ENCODE peak calls at places on chromosomes 7 and 10, in four cellular contexts. B is GM12878, S is H1, N is K562. K is an unnamed sample.

GRCh38 chr10:133343557-133343956 is 3.6 kb upstream of the PRAP1 start:
- DNase-seq in S (no peak), N (no peak), B (no peak), K (no peak)

GRCh38 chr7:134757938-134758337 is 21.5 kb upstream of the CALD1 start:
- DNase-seq in N (no peak), S (no peak), B (no peak), K (no peak)

GRCh38 chr7:82056282-82056681 is 286.4 kb upstream of the HGF start:
- DNase-seq in S (no peak), N (no peak), B (no peak), K (no peak)

GRCh38 chr7:155589001-155589980 is 42.9 kb upstream of the CNPY1 start:
- DNase-seq in N (no peak), S (no peak), B (no peak), K (no peak)

GRCh38 chr7:604038-604883 is 84.6 kb upstream of the PDGFA start:
- DNase-seq in N (peak), B (peak), S (no peak), K (no peak)

GRCh38 chr10:61313460-61313859 is 139.7 kb downstream of the TMEM26 start:
- DNase-seq in B (no peak), S (no peak), N (no peak), K (no peak)

GRCh38 chr10:69911571-69912528 is 110.1 kb downstream of the COL13A1 start:
- DNase-seq in S (no peak), B (no peak), N (no peak), K (no peak)

GRCh38 chr10:69057261-69057950 is 30.5 kb upstream of the SRGN start:
- DNase-seq in S (no peak), B (no peak), N (no peak), K (peak)

GRCh38 chr10:73584737-73585136 is 6.4 kb downstream of the USP54 start:
- DNase-seq in S (no peak), N (no peak), B (no peak), K (peak)

DNA sequence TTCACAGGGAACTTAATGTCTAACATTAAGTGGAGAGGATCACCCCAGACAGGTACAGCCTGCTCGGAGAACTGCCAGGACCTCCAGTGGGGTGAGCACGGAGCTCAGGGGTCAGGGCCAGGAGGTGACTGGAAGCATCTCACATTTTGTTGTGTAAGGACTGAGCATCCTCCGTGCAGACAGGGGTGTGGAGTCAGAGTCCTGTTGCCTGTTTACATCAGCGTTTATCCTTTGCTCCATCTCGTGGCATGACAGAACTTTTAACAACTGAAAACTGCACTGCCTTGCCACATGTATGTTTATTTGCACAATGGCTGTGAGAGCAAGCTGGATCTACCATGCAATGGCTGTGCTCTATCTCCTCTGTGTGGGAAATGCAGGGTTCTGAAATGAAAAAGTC is 175.4 kb upstream of the AKR1E2 start:
- DNase-seq in B (no peak), N (no peak), S (no peak), K (no peak)
- TF ChIP-seq HDAC6 in B (no peak), N (no peak), S (no peak), K (no peak)

GRCh38 chr10:83941189-83941588 is 198.1 kb upstream of the GHITM start:
- DNase-seq in N (no peak), B (no peak), S (no peak), K (no peak)
- TF ChIP-seq HDAC6 in N (no peak), B (no peak), S (no peak), K (no peak)

GRCh38 chr10:57689898-57690297 is 577.8 kb downstream of the IPMK start:
- DNase-seq in N (no peak), S (no peak), B (no peak), K (no peak)
- TF ChIP-seq HDAC6 in N (no peak), S (no peak), B (no peak), K (no peak)

GRCh38 chr7:41391818-41392217 is 311.1 kb downstream of the INHBA start:
- DNase-seq in N (no peak), S (no peak), B (no peak), K (no peak)
- TF ChIP-seq HDAC6 in N (no peak), S (no peak), B (no peak), K (no peak)

DNA sequence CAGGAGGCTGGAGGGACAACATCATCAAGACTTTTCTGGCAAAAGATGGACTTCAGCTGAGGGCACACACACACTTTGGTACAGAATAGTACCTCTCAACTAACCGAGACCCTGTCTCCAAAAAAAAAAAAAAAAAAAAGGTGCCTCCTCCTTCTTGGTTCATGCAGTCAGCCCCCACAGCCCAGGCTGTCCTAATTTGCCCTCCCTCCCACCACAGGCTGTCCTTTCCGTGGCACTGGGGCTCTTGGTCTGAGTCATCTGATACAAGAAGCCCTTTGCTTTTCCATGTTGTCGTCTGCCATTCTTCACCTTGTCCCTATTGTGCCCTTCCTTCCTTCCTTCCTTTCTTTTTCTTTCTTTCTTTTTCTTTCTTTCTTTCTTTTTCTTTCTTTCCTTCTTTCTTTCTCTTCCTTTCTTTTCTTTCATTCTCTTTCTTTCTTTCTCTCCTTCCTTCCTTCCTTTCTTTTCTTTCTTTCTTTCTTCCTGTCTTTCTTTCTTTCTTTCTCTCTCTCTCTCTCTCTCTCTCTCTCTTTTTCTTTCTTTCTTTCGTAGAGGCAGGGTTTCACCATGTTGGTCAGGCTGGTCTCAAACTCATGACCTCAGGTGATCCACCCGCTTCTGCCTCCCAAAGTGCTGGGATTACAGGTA is 96.1 kb upstream of the IKZF1 start:
- DNase-seq in N (no peak), S (no peak), B (no peak), K (no peak)
- TF ChIP-seq HDAC6 in N (no peak), S (no peak), B (no peak), K (no peak)

K was measured in HepG2.